ENCODE peak calls at places on chromosomes 3 and 15, in eight cellular contexts. S, V, Y, N, I, P, J and L are unnamed samples.

GRCh38 chr3:59052803-59053411 is 3.1 kb upstream of the CFAP20DC start:
- DNase-seq in Y (peak), N (peak), I (no peak), V (peak), S (peak), J (peak), P (peak), L (peak)

GRCh38 chr3:99544819-99545281 is 93.5 kb upstream of the COL8A1 start:
- DNase-seq in N (no peak), S (peak), V (no peak), J (no peak), Y (no peak), P (peak), I (no peak), L (no peak)

GRCh38 chr15:61841461-61841860 is 218.8 kb downstream of the VPS13C start:
- DNase-seq in J (no peak), N (no peak), P (no peak), Y (no peak), I (no peak), V (peak), S (no peak), L (no peak)

GRCh38 chr3:78645628-78646310 is 1122.0 kb downstream of the ROBO1 start:
- DNase-seq in S (peak), J (peak), Y (peak), N (no peak), V (peak), I (peak), P (peak), L (peak)

GRCh38 chr3:56096941-56097340 is 371.3 kb downstream of the ERC2 start:
- DNase-seq in P (no peak), Y (no peak), I (no peak), J (no peak), S (no peak), N (no peak), V (no peak), L (no peak)

GRCh38 chr3:14352002-14352627 is 50.3 kb upstream of the SLC6A6 start:
- DNase-seq in S (peak), V (peak), I (no peak), J (no peak), N (peak), Y (no peak), P (peak), L (peak)

GRCh38 chr15:98745179-98745578 is 96.8 kb downstream of the IGF1R start:
- DNase-seq in J (no peak), I (no peak), P (no peak), V (no peak), S (no peak), N (no peak), Y (peak), L (no peak)

GRCh38 chr15:78228356-78228996 is 5.9 kb downstream of the ACSBG1 start:
- DNase-seq in J (no peak), I (no peak), N (no peak), V (no peak), Y (no peak), S (no peak), P (no peak), L (no peak)

GRCh38 chr15:50135123-50135541 is 16.1 kb upstream of the ATP8B4 start:
- DNase-seq in I (no peak), V (no peak), N (no peak), S (peak), J (no peak), Y (no peak), P (peak), L (no peak)

GRCh38 chr15:75904241-75904631 is 558 bp downstream of the FBXO22 start:
- DNase-seq in J (peak), N (peak), V (peak), I (peak), Y (peak), S (peak), P (peak), L (peak)

GRCh38 chr3:138854204-138854603 is 19.5 kb upstream of the PIK3CB start:
- DNase-seq in N (no peak), J (no peak), P (no peak), I (no peak), V (no peak), Y (no peak), S (no peak), L (no peak)

GRCh38 chr15:44427756-44428724 is 611 bp downstream of the CTDSPL2 start:
- DNase-seq in N (no peak), J (peak), I (no peak), S (peak), V (peak), Y (peak), P (peak), L (peak)

GRCh38 chr3:49422379-49423248 is at the start of gene AMT:
- DNase-seq in V (no peak), N (peak), P (no peak), J (peak), Y (peak), S (peak), I (peak), L (no peak)

GRCh38 chr3:113676252-113676651 is 20.2 kb downstream of the USF3 start:
- DNase-seq in N (no peak), Y (no peak), V (no peak), J (no peak), S (no peak), P (no peak), I (no peak), L (no peak)

GRCh38 chr3:146503459-146504202 is 34.3 kb upstream of the PLSCR2 start:
- DNase-seq in P (peak), N (no peak), Y (peak), J (no peak), I (no peak), S (peak), V (no peak), L (no peak)

GRCh38 chr15:88604381-88604951 is 16.7 kb upstream of the AEN start:
- DNase-seq in I (no peak), V (no peak), S (no peak), P (no peak), Y (no peak), J (peak), N (no peak), L (no peak)

GRCh38 chr15:88606437-88606794 is 14.7 kb upstream of the AEN start:
- DNase-seq in Y (no peak), V (no peak), I (no peak), S (no peak), N (no peak), J (no peak), P (no peak), L (no peak)

GRCh38 chr15:88605507-88606436 is 15.4 kb upstream of the AEN start:
- DNase-seq in V (peak), S (peak), I (peak), Y (peak), J (peak), P (peak), N (peak), L (no peak)

GRCh38 chr15:88604972-88605506 is 16.1 kb upstream of the AEN start:
- DNase-seq in I (no peak), Y (no peak), V (no peak), S (no peak), N (no peak), J (peak), P (no peak), L (no peak)

GRCh38 chr15:88603885-88604284 is 17.3 kb upstream of the AEN start:
- DNase-seq in V (no peak), N (no peak), J (peak), S (no peak), P (no peak), Y (no peak), I (no peak), L (no peak)
- H3K4me2 ChIP-seq in V (no peak), N (peak), J (peak), S (no peak), P (no peak), Y (peak), I (peak), L (no peak)

GRCh38 chr15:29266052-29266572 is 3.5 kb downstream of the NSMCE3 start:
- DNase-seq in N (no peak), Y (no peak), P (no peak), V (no peak), I (no peak), J (no peak), S (no peak), L (no peak)
- H3K4me2 ChIP-seq in N (no peak), Y (peak), P (no peak), V (no peak), I (no peak), J (peak), S (no peak), L (peak)

DNA sequence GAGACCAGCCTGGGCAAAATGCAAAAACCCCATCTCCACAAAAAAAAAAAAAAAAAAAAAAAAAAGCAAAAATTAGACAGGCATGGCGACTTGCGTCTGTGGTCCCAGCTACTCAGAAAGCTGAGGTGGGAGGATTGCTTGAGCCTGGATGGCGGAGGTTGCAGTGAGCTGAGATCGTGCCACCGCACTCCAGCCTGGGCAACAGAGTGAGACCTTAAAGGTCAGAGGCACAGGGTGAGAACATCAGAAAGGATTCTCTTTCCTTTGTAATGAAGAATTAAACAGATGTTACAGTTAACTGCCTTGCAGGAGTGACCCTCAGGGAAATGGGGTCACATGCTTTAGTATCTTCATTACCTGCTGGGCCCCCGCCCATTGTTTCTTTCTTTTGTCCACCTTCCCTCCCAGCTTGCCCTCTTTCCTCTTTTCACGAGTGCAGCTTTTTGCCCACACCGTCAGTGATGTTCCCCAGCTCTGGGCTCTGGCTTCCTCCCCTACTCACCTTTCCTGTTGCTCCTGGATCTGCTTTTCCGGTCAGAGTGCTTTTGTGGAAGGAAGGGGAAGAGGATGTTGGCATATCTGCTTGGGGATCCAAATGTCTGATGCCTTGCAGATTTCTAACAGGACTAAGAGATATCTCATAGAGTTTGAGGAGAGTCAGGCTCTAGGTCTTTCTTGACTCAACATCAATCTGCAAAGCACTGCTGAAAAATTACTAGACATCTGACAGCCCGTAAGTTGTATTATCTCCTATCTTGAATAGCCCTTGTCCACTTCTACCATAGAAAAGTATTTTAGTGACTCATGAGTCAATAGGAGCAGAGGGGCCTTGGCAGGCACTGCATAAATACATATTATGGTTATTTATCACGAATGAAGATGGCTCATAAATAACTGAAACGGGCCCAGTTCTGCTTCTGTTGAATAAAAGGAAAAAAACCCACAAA is 35.6 kb upstream of the NDUFB4 start:
- DNase-seq in S (no peak), P (no peak), V (no peak), Y (no peak), N (peak), J (peak), I (no peak), L (no peak)
- H3K4me2 ChIP-seq in S (peak), P (peak), V (no peak), Y (no peak), N (peak), J (peak), I (peak), L (no peak)

GRCh38 chr3:23923786-23924185 is 6.9 kb downstream of the RPL15 start:
- DNase-seq in V (no peak), Y (no peak), I (no peak), J (no peak), N (no peak), S (peak), P (no peak), L (no peak)

GRCh38 chr3:23916886-23917815 is at the start of the genes NKIRAS1 and RPL15:
- DNase-seq in V (peak), N (peak), S (peak), J (peak), Y (peak), I (peak), P (peak), L (peak)

GRCh38 chr3:23921052-23921511 is 4.2 kb downstream of the RPL15 start:
- DNase-seq in N (no peak), S (no peak), I (no peak), V (no peak), P (peak), Y (no peak), J (no peak), L (no peak)

GRCh38 chr3:23919628-23920027 is 2.7 kb downstream of the RPL15 start:
- DNase-seq in P (no peak), V (no peak), I (no peak), N (no peak), J (no peak), Y (no peak), S (no peak), L (peak)

DNA sequence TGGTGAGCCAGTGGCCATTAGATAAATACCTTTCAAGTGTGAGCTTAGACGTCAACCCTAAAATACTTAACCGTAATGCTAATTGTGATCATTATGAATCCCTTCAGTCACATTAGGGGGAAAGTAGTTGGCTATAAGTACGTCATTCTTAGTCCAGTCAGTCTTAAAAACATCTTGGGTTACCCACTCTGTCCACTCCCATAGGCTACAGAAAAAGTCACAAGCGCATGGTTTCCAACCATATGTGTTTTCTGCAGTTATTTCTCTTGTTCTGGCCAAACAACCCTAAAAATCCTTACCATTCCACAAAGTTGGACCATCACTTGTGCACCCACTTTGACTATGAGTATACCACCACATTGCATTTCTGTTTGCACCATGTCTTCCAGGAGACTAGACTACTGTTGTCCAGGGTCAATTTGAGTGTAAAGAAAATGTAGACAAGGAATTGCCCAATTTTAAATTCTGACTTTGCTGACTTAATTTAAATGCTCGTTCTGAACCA is 3.3 kb downstream of the RPL15 start:
- DNase-seq in J (no peak), Y (no peak), I (no peak), N (no peak), P (no peak), V (no peak), S (no peak), L (no peak)
- H3K4me2 ChIP-seq in J (peak), Y (no peak), I (no peak), N (no peak), P (no peak), V (no peak), S (no peak), L (peak)

GRCh38 chr15:39192376-39192775 is 388.5 kb upstream of the THBS1 start:
- DNase-seq in J (no peak), S (no peak), I (no peak), P (no peak), N (no peak), Y (no peak), V (no peak), L (no peak)
- H3K4me2 ChIP-seq in J (no peak), S (peak), I (no peak), P (peak), N (no peak), Y (no peak), V (no peak), L (no peak)